ENCODE peak calls at places on chromosomes 7 and 10, in nine cellular contexts. One of them, this sample, is unnamed.

GRCh38 chr7:37337522-37337921 is 111.1 kb downstream of the ELMO1 start:
- DNase-seq in progenitor cell of endocrine pancreas: no peak
- DNase-seq in esophagus squamous epithelium: no peak
- DNase-seq in lower leg skin: no peak
- DNase-seq in CD4-positive, alpha-beta T cell: no peak
- DNase-seq in AG10803: no peak
- DNase-seq in lower lobe of right lung: no peak
- DNase-seq in NB4: no peak
- DNase-seq in prostate gland: no peak
- DNase-seq in this sample: no peak

GRCh38 chr7:5232874-5233273 is 42.8 kb downstream of the WIPI2 start:
- DNase-seq in NB4: no peak
- DNase-seq in CD4-positive, alpha-beta T cell: no peak
- DNase-seq in AG10803: no peak
- DNase-seq in lower lobe of right lung: peak; percentile 35
- DNase-seq in progenitor cell of endocrine pancreas: no peak
- DNase-seq in lower leg skin: no peak
- DNase-seq in esophagus squamous epithelium: no peak
- DNase-seq in prostate gland: no peak
- DNase-seq in this sample: no peak

GRCh38 chr10:97196213-97197029 is 10.7 kb upstream of the SLIT1 start:
- DNase-seq in NB4: peak; percentile 82
- DNase-seq in lower leg skin: no peak
- DNase-seq in lower lobe of right lung: peak; percentile 56
- DNase-seq in prostate gland: peak; percentile 52
- DNase-seq in AG10803: peak; percentile 48
- DNase-seq in progenitor cell of endocrine pancreas: peak; percentile 44
- DNase-seq in esophagus squamous epithelium: no peak
- DNase-seq in CD4-positive, alpha-beta T cell: peak; percentile 39
- DNase-seq in this sample: no peak

GRCh38 chr10:129969528-129970264 is 5.6 kb upstream of the EBF3 start:
- DNase-seq in NB4: peak; percentile 9
- DNase-seq in esophagus squamous epithelium: no peak
- DNase-seq in progenitor cell of endocrine pancreas: no peak
- DNase-seq in prostate gland: no peak
- DNase-seq in AG10803: no peak
- DNase-seq in CD4-positive, alpha-beta T cell: no peak
- DNase-seq in lower lobe of right lung: peak; percentile 28
- DNase-seq in lower leg skin: no peak
- DNase-seq in this sample: no peak

GRCh38 chr10:72056113-72056512 is 32.2 kb downstream of the SPOCK2 start:
- DNase-seq in progenitor cell of endocrine pancreas: no peak
- DNase-seq in CD4-positive, alpha-beta T cell: no peak
- DNase-seq in prostate gland: no peak
- DNase-seq in NB4: no peak
- DNase-seq in AG10803: no peak
- DNase-seq in lower leg skin: no peak
- DNase-seq in lower lobe of right lung: no peak
- DNase-seq in esophagus squamous epithelium: no peak
- DNase-seq in this sample: no peak

GRCh38 chr7:49119706-49120105 is 195.4 kb downstream of the CDC14C start:
- DNase-seq in AG10803: no peak
- DNase-seq in lower lobe of right lung: no peak
- DNase-seq in NB4: no peak
- DNase-seq in progenitor cell of endocrine pancreas: no peak
- DNase-seq in esophagus squamous epithelium: no peak
- DNase-seq in CD4-positive, alpha-beta T cell: no peak
- DNase-seq in prostate gland: no peak
- DNase-seq in lower leg skin: no peak
- DNase-seq in this sample: no peak

GRCh38 chr10:114395361-114396022 is 8.8 kb downstream of the AFAP1L2 start:
- DNase-seq in CD4-positive, alpha-beta T cell: no peak
- DNase-seq in prostate gland: no peak
- DNase-seq in esophagus squamous epithelium: no peak
- DNase-seq in lower lobe of right lung: no peak
- DNase-seq in AG10803: no peak
- DNase-seq in progenitor cell of endocrine pancreas: no peak
- DNase-seq in NB4: no peak
- DNase-seq in lower leg skin: no peak
- DNase-seq in this sample: no peak

GRCh38 chr7:139896288-139896687 is 67.2 kb downstream of the TBXAS1 start:
- DNase-seq in prostate gland: no peak
- DNase-seq in AG10803: no peak
- DNase-seq in lower leg skin: no peak
- DNase-seq in progenitor cell of endocrine pancreas: no peak
- DNase-seq in NB4: no peak
- DNase-seq in esophagus squamous epithelium: no peak
- DNase-seq in lower lobe of right lung: no peak
- DNase-seq in CD4-positive, alpha-beta T cell: no peak
- DNase-seq in this sample: no peak

GRCh38 chr7:37376386-37376785 is 72.3 kb downstream of the ELMO1 start:
- DNase-seq in lower lobe of right lung: no peak
- DNase-seq in lower leg skin: no peak
- DNase-seq in CD4-positive, alpha-beta T cell: no peak
- DNase-seq in NB4: peak; percentile 49
- DNase-seq in esophagus squamous epithelium: no peak
- DNase-seq in AG10803: no peak
- DNase-seq in progenitor cell of endocrine pancreas: no peak
- DNase-seq in prostate gland: no peak
- DNase-seq in this sample: no peak

GRCh38 chr7:112160130-112160770 is 45.9 kb downstream of the DOCK4 start:
- DNase-seq in NB4: no peak
- DNase-seq in esophagus squamous epithelium: no peak
- DNase-seq in lower leg skin: no peak
- DNase-seq in AG10803: no peak
- DNase-seq in lower lobe of right lung: no peak
- DNase-seq in prostate gland: no peak
- DNase-seq in progenitor cell of endocrine pancreas: no peak
- DNase-seq in CD4-positive, alpha-beta T cell: no peak
- DNase-seq in this sample: no peak

GRCh38 chr7:154862153-154862791 is 140.7 kb downstream of the PAXIP1 start:
- DNase-seq in prostate gland: no peak
- DNase-seq in NB4: no peak
- DNase-seq in esophagus squamous epithelium: no peak
- DNase-seq in lower leg skin: no peak
- DNase-seq in progenitor cell of endocrine pancreas: no peak
- DNase-seq in AG10803: no peak
- DNase-seq in CD4-positive, alpha-beta T cell: no peak
- DNase-seq in lower lobe of right lung: no peak
- DNase-seq in this sample: no peak

GRCh38 chr7:131074043-131074442 is 253.6 kb upstream of the MKLN1 start:
- DNase-seq in CD4-positive, alpha-beta T cell: no peak
- DNase-seq in esophagus squamous epithelium: no peak
- DNase-seq in lower leg skin: no peak
- DNase-seq in NB4: no peak
- DNase-seq in prostate gland: no peak
- DNase-seq in progenitor cell of endocrine pancreas: no peak
- DNase-seq in AG10803: no peak
- DNase-seq in lower lobe of right lung: no peak
- DNase-seq in this sample: no peak

GRCh38 chr7:47496064-47496665 is 85.7 kb downstream of the TNS3 start:
- DNase-seq in CD4-positive, alpha-beta T cell: no peak
- DNase-seq in progenitor cell of endocrine pancreas: no peak
- DNase-seq in AG10803: no peak
- DNase-seq in NB4: no peak
- DNase-seq in lower leg skin: no peak
- DNase-seq in esophagus squamous epithelium: no peak
- DNase-seq in prostate gland: no peak
- DNase-seq in lower lobe of right lung: no peak
- DNase-seq in this sample: no peak

GRCh38 chr10:109934958-109935793 is 11.9 kb upstream of the XPNPEP1 start:
- DNase-seq in progenitor cell of endocrine pancreas: no peak
- DNase-seq in prostate gland: peak; percentile 5
- DNase-seq in lower leg skin: no peak
- DNase-seq in CD4-positive, alpha-beta T cell: no peak
- DNase-seq in lower lobe of right lung: no peak
- DNase-seq in AG10803: peak; percentile 68
- DNase-seq in NB4: peak; percentile 75
- DNase-seq in esophagus squamous epithelium: no peak
- DNase-seq in this sample: no peak

GRCh38 chr10:84256510-84257342 is 11.9 kb downstream of the RGR start:
- DNase-seq in progenitor cell of endocrine pancreas: no peak
- DNase-seq in NB4: peak; percentile 49
- DNase-seq in prostate gland: no peak
- DNase-seq in AG10803: peak; percentile 38
- DNase-seq in esophagus squamous epithelium: no peak
- DNase-seq in CD4-positive, alpha-beta T cell: peak; percentile 18
- DNase-seq in lower leg skin: peak; percentile 89
- DNase-seq in lower lobe of right lung: no peak
- DNase-seq in this sample: no peak

GRCh38 chr7:47804767-47805545 is 143.3 kb downstream of the PKD1L1 start:
- DNase-seq in lower lobe of right lung: no peak
- DNase-seq in esophagus squamous epithelium: no peak
- DNase-seq in progenitor cell of endocrine pancreas: no peak
- DNase-seq in NB4: no peak
- DNase-seq in lower leg skin: no peak
- DNase-seq in CD4-positive, alpha-beta T cell: no peak
- DNase-seq in AG10803: no peak
- DNase-seq in prostate gland: no peak
- DNase-seq in this sample: no peak

GRCh38 chr10:133131053-133131452 is 29.0 kb upstream of the KNDC1 start:
- DNase-seq in progenitor cell of endocrine pancreas: no peak
- DNase-seq in esophagus squamous epithelium: no peak
- DNase-seq in NB4: no peak
- DNase-seq in lower leg skin: peak; percentile 84
- DNase-seq in AG10803: no peak
- DNase-seq in CD4-positive, alpha-beta T cell: no peak
- DNase-seq in lower lobe of right lung: peak; percentile 44
- DNase-seq in prostate gland: no peak
- DNase-seq in this sample: no peak

DNA sequence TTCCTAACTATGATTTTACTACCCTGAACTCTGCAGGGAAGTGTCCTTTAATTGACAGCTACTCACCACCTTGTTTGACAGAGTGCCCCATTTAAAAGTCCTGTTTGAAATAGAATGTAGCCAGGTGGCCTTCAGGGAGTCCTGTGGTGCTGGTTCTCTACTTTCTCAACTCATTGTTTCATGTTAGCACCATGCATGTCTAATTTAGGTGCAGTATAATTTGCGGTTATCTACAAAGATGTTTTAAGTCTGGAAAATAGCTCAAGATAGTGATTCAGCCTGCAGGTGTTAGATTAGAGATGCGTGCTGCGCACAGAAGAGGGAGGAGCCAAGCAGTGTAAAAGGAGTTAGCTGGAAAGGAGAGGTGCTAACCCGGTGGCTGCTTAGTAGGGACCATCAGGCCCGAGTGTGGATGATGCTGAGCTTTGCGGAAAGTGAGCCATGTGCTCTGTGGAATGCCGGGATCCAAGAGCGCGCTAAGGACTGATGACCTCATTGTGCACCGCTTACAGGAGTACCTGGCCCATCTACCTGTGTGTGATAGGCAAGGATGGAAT is 1.2 kb downstream of the CCM2 start:
- DNase-seq in CD4-positive, alpha-beta T cell: peak; percentile 29
- DNase-seq in esophagus squamous epithelium: no peak
- DNase-seq in lower leg skin: no peak
- DNase-seq in progenitor cell of endocrine pancreas: no peak
- DNase-seq in NB4: peak; percentile 35
- DNase-seq in lower lobe of right lung: no peak
- DNase-seq in prostate gland: no peak
- DNase-seq in AG10803: no peak
- DNase-seq in this sample: no peak
- TF ChIP-seq CTCF in CD4-positive, alpha-beta T cell: no peak
- TF ChIP-seq CTCF in esophagus squamous epithelium: no peak
- TF ChIP-seq CTCF in lower leg skin: no peak
- TF ChIP-seq CTCF in progenitor cell of endocrine pancreas: no peak
- TF ChIP-seq CTCF in NB4: no peak
- TF ChIP-seq CTCF in lower lobe of right lung: no peak
- TF ChIP-seq CTCF in prostate gland: no peak
- TF ChIP-seq CTCF in AG10803: no peak
- TF ChIP-seq CTCF in this sample: no peak

GRCh38 chr7:123966936-123967335 is 41.9 kb downstream of the SPAM1 start:
- DNase-seq in lower leg skin: no peak
- DNase-seq in NB4: peak; percentile 69
- DNase-seq in lower lobe of right lung: no peak
- DNase-seq in esophagus squamous epithelium: no peak
- DNase-seq in prostate gland: no peak
- DNase-seq in CD4-positive, alpha-beta T cell: no peak
- DNase-seq in AG10803: no peak
- DNase-seq in progenitor cell of endocrine pancreas: no peak
- DNase-seq in this sample: no peak
- TF ChIP-seq CTCF in lower leg skin: no peak
- TF ChIP-seq CTCF in NB4: no peak
- TF ChIP-seq CTCF in lower lobe of right lung: no peak
- TF ChIP-seq CTCF in esophagus squamous epithelium: no peak
- TF ChIP-seq CTCF in prostate gland: no peak
- TF ChIP-seq CTCF in CD4-positive, alpha-beta T cell: no peak
- TF ChIP-seq CTCF in AG10803: no peak
- TF ChIP-seq CTCF in progenitor cell of endocrine pancreas: no peak
- TF ChIP-seq CTCF in this sample: no peak

DNA sequence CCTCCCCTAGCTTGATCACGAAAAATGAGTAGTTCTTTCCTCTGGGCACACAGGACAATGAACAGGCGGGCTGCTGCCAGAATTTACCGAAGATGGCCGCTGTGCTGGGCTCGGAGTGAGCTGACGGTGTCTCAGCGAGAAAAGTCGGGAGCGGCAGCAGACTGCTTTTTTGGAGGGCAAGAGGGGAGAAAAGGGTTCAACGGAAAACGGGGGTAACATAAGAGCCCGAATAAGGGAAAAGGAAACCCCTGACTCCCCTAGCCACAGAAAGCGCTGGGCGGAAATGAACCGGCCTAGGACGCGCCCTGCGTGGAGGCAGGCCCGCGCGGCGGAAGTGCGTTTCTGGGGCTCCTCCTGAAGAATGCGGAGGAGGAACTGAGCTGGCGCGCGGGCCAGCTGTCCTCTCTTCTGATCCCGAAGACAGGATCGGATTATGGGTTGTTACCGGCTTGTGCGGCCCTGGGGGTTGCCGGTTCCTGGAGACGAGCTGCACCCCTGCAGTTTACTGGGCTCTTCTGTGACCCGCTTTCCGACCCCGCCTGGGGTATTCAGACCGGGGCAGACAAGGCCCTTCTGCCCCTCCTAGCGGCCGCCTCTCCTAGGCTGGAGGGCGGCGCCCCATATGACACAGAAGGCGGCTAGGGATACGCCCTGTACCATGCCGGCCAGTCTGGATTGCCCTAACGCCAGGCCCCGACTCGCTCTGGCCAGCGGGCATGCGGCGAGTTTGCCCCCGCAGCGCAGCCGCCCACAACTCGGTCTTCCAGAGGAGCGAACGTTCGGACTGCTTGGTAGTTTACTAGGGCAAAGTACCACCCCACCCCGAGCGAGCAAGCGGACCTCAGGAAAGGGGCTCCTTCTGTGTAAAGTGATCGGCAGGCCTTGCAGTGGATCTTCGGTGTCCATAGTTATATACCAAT is 30.1 kb upstream of the KMT2E start:
- DNase-seq in esophagus squamous epithelium: peak; percentile 52
- DNase-seq in AG10803: peak; percentile 83
- DNase-seq in prostate gland: peak; percentile 86
- DNase-seq in CD4-positive, alpha-beta T cell: peak; percentile 76
- DNase-seq in lower leg skin: peak; percentile 97
- DNase-seq in progenitor cell of endocrine pancreas: peak; percentile 41
- DNase-seq in NB4: peak; percentile 94
- DNase-seq in lower lobe of right lung: peak; percentile 94
- DNase-seq in this sample: peak; percentile 89
- TF ChIP-seq CTCF in esophagus squamous epithelium: peak; percentile 77
- TF ChIP-seq CTCF in AG10803: peak; percentile 53
- TF ChIP-seq CTCF in prostate gland: peak; percentile 79
- TF ChIP-seq CTCF in CD4-positive, alpha-beta T cell: peak; percentile 54
- TF ChIP-seq CTCF in lower leg skin: no peak
- TF ChIP-seq CTCF in progenitor cell of endocrine pancreas: peak; percentile 48
- TF ChIP-seq CTCF in NB4: peak; percentile 48
- TF ChIP-seq CTCF in lower lobe of right lung: peak; percentile 56
- TF ChIP-seq CTCF in this sample: peak; percentile 54

GRCh38 chr7:3162286-3162685 is 118.6 kb upstream of the CARD11 start:
- DNase-seq in lower lobe of right lung: no peak
- DNase-seq in CD4-positive, alpha-beta T cell: no peak
- DNase-seq in lower leg skin: no peak
- DNase-seq in prostate gland: no peak
- DNase-seq in NB4: peak; percentile 72
- DNase-seq in progenitor cell of endocrine pancreas: no peak
- DNase-seq in esophagus squamous epithelium: no peak
- DNase-seq in AG10803: no peak
- DNase-seq in this sample: no peak
- TF ChIP-seq CTCF in lower lobe of right lung: no peak
- TF ChIP-seq CTCF in CD4-positive, alpha-beta T cell: no peak
- TF ChIP-seq CTCF in lower leg skin: no peak
- TF ChIP-seq CTCF in prostate gland: no peak
- TF ChIP-seq CTCF in NB4: peak; percentile 59
- TF ChIP-seq CTCF in progenitor cell of endocrine pancreas: no peak
- TF ChIP-seq CTCF in esophagus squamous epithelium: no peak
- TF ChIP-seq CTCF in AG10803: no peak
- TF ChIP-seq CTCF in this sample: no peak